ENCODE peak calls at places on chromosomes 11 and 22, in four cellular contexts. L is activated T-cell treated with anti-CD3 and anti-CD28 coated beads, Interleukin-2, amount 50 U/mL, for 4 hours; M is GM18507; N is effector memory CD8-positive, alpha-beta T cell. X is an unnamed sample.

GRCh38 chr11:44979536-44980399 is 29.1 kb upstream of the TP53I11 start:
- DNase-seq in L (no peak), M (no peak), N (no peak), X (no peak)

GRCh38 chr11:11867720-11868119 is 25.9 kb downstream of the USP47 start:
- DNase-seq in L (no peak), M (no peak), N (no peak), X (no peak)

GRCh38 chr22:22397292-22397870 is 111.2 kb downstream of the ZNF280B start:
- DNase-seq in L (no peak), M (no peak), N (no peak), X (no peak)

GRCh38 chr11:1178201-1178885 is 20.6 kb downstream of the MUC5AC start:
- DNase-seq in L (no peak), M (no peak), N (no peak), X (no peak)

GRCh38 chr11:118485273-118485672 is 42.0 kb upstream of the TTC36 start:
- DNase-seq in L (no peak), M (no peak), N (no peak), X (peak; percentile 12)

GRCh38 chr11:120293038-120293800 is 31.9 kb upstream of the TLCD5 start:
- DNase-seq in L (no peak), M (no peak), N (no peak), X (no peak)

GRCh38 chr11:13603661-13604060 is 64.8 kb upstream of the FAR1 start:
- DNase-seq in L (no peak), M (no peak), N (no peak), X (no peak)

GRCh38 chr11:125940145-125940544 is 5.7 kb upstream of the VSIG10L2 start:
- DNase-seq in L (no peak), M (no peak), N (no peak), X (no peak)

GRCh38 chr11:61361237-61361636 is 445 bp downstream of the CYB561A3 start:
- DNase-seq in L (no peak), M (no peak), N (no peak), X (no peak)

GRCh38 chr11:103317118-103317517 is 207.9 kb downstream of the DYNC2H1 start:
- DNase-seq in L (no peak), M (no peak), N (no peak), X (no peak)

GRCh38 chr22:41664490-41664889 is 24.2 kb downstream of the SNU13 start:
- DNase-seq in L (no peak), M (no peak), N (no peak), X (no peak)

GRCh38 chr11:119585038-119585666 is 143.8 kb downstream of the NECTIN1 start:
- DNase-seq in L (no peak), M (no peak), N (no peak), X (no peak)

GRCh38 chr11:71998649-71999310 is at the start of gene IL18BP:
- DNase-seq in L (no peak), M (peak; percentile 51), N (peak; percentile 22), X (peak; percentile 58)

GRCh38 chr22:37623075-37624016 is 14.7 kb downstream of the GGA1 start:
- DNase-seq in L (peak; percentile 76), M (no peak), N (peak; percentile 73), X (peak; percentile 84)

GRCh38 chr11:28420099-28420498 is 311.9 kb downstream of the METTL15 start:
- DNase-seq in L (no peak), M (no peak), N (no peak), X (no peak)

GRCh38 chr22:39721456-39722325 is 151.1 kb downstream of the CACNA1I start:
- DNase-seq in L (no peak), M (no peak), N (no peak), X (no peak)

GRCh38 chr11:10778217-10778970 is 27.3 kb downstream of the CTR9 start:
- DNase-seq in L (no peak), M (no peak), N (no peak), X (no peak)

GRCh38 chr11:91851908-91852307 is 372.7 kb upstream of the FAT3 start:
- DNase-seq in L (no peak), M (no peak), N (no peak), X (no peak)

GRCh38 chr22:26447594-26448329 is 18.7 kb downstream of the ASPHD2 start:
- DNase-seq in L (no peak), M (no peak), N (no peak), X (no peak)

GRCh38 chr22:28935713-28936112 is 52.3 kb downstream of the ZNRF3 start:
- DNase-seq in L (no peak), M (no peak), N (no peak), X (no peak)

GRCh38 chr11:119513806-119514170 is 90.8 kb upstream of the THY1 start:
- DNase-seq in L (no peak), M (no peak), N (no peak), X (no peak)

GRCh38 chr11:64722141-64723050 is 601 bp downstream of the NRXN2 start:
- DNase-seq in L (no peak), M (no peak), N (no peak), X (no peak)

GRCh38 chr11:46294365-46295309 is 17.2 kb downstream of the CREB3L1 start:
- DNase-seq in L (no peak), M (no peak), N (no peak), X (no peak)

GRCh38 chr11:102390667-102391449 is 43.8 kb downstream of the BIRC2 start:
- DNase-seq in L (peak; percentile 44), M (peak; percentile 18), N (peak; percentile 48), X (peak; percentile 20)

GRCh38 chr11:133606122-133606521 is 73.8 kb upstream of the OPCML start:
- DNase-seq in L (no peak), M (no peak), N (no peak), X (no peak)

GRCh38 chr11:57140568-57140967 is 41.2 kb upstream of the LRRC55 start:
- DNase-seq in L (no peak), M (no peak), N (no peak), X (no peak)

GRCh38 chr11:71269603-71270511 is 17.5 kb upstream of the SHANK2 start:
- DNase-seq in L (no peak), M (no peak), N (no peak), X (no peak)

GRCh38 chr11:17859552-17859951 is 125.0 kb downstream of the KCNC1 start:
- DNase-seq in L (no peak), M (no peak), N (no peak), X (no peak)

GRCh38 chr22:36301851-36302250 is 48.9 kb downstream of the APOL1 start:
- DNase-seq in L (no peak), M (no peak), N (no peak), X (no peak)

GRCh38 chr22:45934659-45935341 is 42.2 kb downstream of the WNT7B start:
- DNase-seq in L (no peak), M (no peak), N (no peak), X (no peak)

GRCh38 chr11:60985501-60985900 is 14.0 kb downstream of the CD6 start:
- DNase-seq in L (no peak), M (no peak), N (no peak), X (no peak)

GRCh38 chr22:39125622-39126021 is 26.9 kb downstream of the CBX7 start:
- DNase-seq in L (no peak), M (no peak), N (no peak), X (no peak)

GRCh38 chr11:30914143-30914762 is 328.1 kb upstream of the MPPED2 start:
- DNase-seq in L (no peak), M (no peak), N (no peak), X (no peak)

GRCh38 chr11:77497368-77497767 is 23.5 kb upstream of the PAK1 start:
- DNase-seq in L (no peak), M (no peak), N (no peak), X (no peak)

GRCh38 chr11:128555606-128556005 is 31.8 kb downstream of the ETS1 start:
- DNase-seq in L (no peak), M (no peak), N (no peak), X (no peak)

GRCh38 chr11:44747836-44748235 is 21.1 kb downstream of the TSPAN18 start:
- DNase-seq in L (no peak), M (no peak), N (no peak), X (no peak)

GRCh38 chr11:86360775-86361395 is 13.8 kb upstream of the CCDC81 start:
- DNase-seq in L (no peak), M (no peak), N (no peak), X (no peak)

GRCh38 chr22:36184433-36185035 is 17.1 kb downstream of the APOL4 start:
- DNase-seq in L (no peak), M (no peak), N (no peak), X (no peak)

GRCh38 chr11:119764108-119764874 is 35.3 kb upstream of the NECTIN1 start:
- DNase-seq in L (no peak), M (no peak), N (no peak), X (no peak)

X was measured in GM12891.